ENCODE peak calls at places on chromosomes 16 and 17, in seven cellular contexts. Q is transverse colon, H is AG04450, Z is A673, T is tibial artery, L is omental fat pad, S is endodermal cell. P is an unnamed sample.

GRCh38 chr17:79255926-79256325 is 181.3 kb downstream of the ENGASE start:
- DNase-seq in Q (no peak), H (no peak), S (no peak), Z (no peak), T (no peak), L (no peak), P (no peak)

GRCh38 chr17:9907883-9908648 is 3.0 kb upstream of the RCVRN start:
- DNase-seq in Z (no peak), T (no peak), Q (no peak), S (peak; percentile 75), H (peak; percentile 15), L (no peak), P (no peak)

GRCh38 chr16:87380403-87380802 is 3.2 kb downstream of the FBXO31 start:
- DNase-seq in T (no peak), Z (no peak), H (no peak), S (no peak), Q (no peak), L (no peak), P (no peak)

GRCh38 chr17:74712756-74713155 is at the start of gene CD300LF:
- DNase-seq in Z (no peak), H (no peak), L (no peak), S (no peak), T (peak; percentile 59), Q (peak; percentile 24), P (no peak)

GRCh38 chr16:89295915-89296314 is 78.4 kb downstream of the ZNF778 start:
- DNase-seq in Z (no peak), Q (no peak), L (no peak), T (no peak), S (no peak), H (no peak), P (no peak)

GRCh38 chr16:6048017-6048416 is 950.4 kb upstream of the EEF2KMT start:
- DNase-seq in L (no peak), S (no peak), H (no peak), Q (no peak), T (no peak), Z (no peak), P (no peak)

GRCh38 chr16:405548-406506 is 4.1 kb downstream of the DECR2 start:
- DNase-seq in S (no peak), Q (no peak), T (no peak), L (no peak), H (no peak), Z (no peak), P (no peak)

GRCh38 chr17:7885357-7886226 is 3.0 kb upstream of the CHD3 start:
- DNase-seq in Z (peak; percentile 51), Q (peak; percentile 55), T (peak; percentile 45), S (peak; percentile 81), H (no peak), L (no peak), P (peak; percentile 59)

GRCh38 chr16:52050418-52050817 is 496.5 kb downstream of the TOX3 start:
- DNase-seq in T (no peak), Q (no peak), L (no peak), Z (no peak), S (no peak), H (no peak), P (no peak)

GRCh38 chr17:33192961-33193911 is 99.9 kb downstream of the ASIC2 start:
- DNase-seq in Q (no peak), L (no peak), Z (no peak), T (no peak), S (peak; percentile 70), H (no peak), P (no peak)

GRCh38 chr17:61411114-61411943 is 11.7 kb downstream of the TBX2 start:
- DNase-seq in Z (peak; percentile 74), L (no peak), S (peak; percentile 94), T (peak; percentile 54), Q (peak; percentile 60), H (no peak), P (peak; percentile 85)

GRCh38 chr17:45436161-45436560 is 3.5 kb upstream of the ARHGAP27 start:
- DNase-seq in L (no peak), Q (no peak), S (peak; percentile 66), H (no peak), T (no peak), Z (no peak), P (no peak)

GRCh38 chr17:44922746-44923470 is 7.6 kb upstream of the GFAP start:
- DNase-seq in Q (peak; percentile 3), Z (no peak), H (no peak), L (no peak), S (peak; percentile 61), T (no peak), P (peak; percentile 23)

DNA sequence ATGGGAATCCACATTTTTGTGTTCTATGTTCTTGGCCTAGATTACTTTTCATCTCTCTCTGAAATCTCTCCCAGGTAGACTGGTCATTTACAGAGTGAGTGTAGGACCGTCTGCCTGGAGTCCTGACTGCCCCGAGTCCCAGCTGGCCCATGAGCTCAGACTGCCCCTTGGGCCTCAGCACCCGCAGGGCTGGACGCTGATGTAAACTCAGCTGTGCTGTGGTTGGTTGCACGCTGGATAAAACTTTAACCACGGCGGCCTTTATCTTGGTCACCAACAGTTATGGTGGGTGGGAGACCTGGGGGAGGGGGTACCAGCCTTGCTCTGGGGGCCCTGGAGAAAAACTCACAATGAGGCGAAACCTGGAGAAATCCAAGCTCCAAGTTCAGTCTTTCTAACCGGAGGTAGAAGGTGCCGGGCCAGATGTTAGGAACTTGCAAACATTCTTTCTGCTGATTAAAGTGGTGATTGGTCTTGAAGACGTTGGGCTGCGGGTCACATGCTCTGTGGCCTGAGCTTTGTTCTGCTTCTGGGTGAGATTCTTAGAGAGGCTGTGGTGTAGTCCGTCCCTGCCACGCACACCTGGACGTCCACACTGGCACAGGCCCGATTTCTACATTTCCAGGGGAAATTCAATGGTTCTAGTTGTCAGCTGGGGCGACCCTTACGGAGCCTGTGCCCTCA is 6.9 kb downstream of the METRNL start:
- DNase-seq in S (no peak), Z (no peak), T (no peak), Q (no peak), H (no peak), L (no peak), P (no peak)
- TF ChIP-seq CTCF in S (no peak), Z (no peak), T (no peak), Q (no peak), H (no peak), L (no peak), P (no peak)

DNA sequence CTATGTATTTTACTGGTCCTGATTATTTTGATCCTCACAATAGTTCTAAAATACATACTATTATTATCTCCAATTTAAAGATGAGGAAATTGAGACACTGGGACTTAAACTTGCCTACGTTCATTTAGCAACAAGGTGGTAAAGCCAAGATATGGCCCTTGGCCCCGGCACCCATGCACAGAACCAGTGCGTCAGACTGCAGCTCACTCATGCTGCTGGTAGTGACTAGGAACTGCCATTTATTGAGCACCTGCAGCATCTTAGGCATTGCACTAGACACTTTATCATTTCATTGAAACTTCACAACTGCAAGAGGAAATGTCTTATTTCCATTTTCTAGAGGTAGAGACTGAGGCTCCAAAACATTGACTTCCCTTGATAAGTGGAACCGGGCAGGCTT is 93.3 kb downstream of the RAB11FIP4 start:
- DNase-seq in H (no peak), T (no peak), Q (no peak), S (no peak), Z (no peak), L (no peak), P (no peak)
- TF ChIP-seq CTCF in H (no peak), T (no peak), Q (no peak), S (no peak), Z (no peak), L (no peak), P (no peak)

GRCh38 chr16:49755291-49755611 is 100.7 kb downstream of the ZNF423 start:
- DNase-seq in H (peak; percentile 3), Q (no peak), Z (peak; percentile 86), T (no peak), L (no peak), S (no peak), P (no peak)
- TF ChIP-seq CTCF in H (peak; percentile 49), Q (peak; percentile 38), Z (peak; percentile 68), T (peak; percentile 38), L (no peak), S (peak; percentile 72), P (peak; percentile 75)

DNA sequence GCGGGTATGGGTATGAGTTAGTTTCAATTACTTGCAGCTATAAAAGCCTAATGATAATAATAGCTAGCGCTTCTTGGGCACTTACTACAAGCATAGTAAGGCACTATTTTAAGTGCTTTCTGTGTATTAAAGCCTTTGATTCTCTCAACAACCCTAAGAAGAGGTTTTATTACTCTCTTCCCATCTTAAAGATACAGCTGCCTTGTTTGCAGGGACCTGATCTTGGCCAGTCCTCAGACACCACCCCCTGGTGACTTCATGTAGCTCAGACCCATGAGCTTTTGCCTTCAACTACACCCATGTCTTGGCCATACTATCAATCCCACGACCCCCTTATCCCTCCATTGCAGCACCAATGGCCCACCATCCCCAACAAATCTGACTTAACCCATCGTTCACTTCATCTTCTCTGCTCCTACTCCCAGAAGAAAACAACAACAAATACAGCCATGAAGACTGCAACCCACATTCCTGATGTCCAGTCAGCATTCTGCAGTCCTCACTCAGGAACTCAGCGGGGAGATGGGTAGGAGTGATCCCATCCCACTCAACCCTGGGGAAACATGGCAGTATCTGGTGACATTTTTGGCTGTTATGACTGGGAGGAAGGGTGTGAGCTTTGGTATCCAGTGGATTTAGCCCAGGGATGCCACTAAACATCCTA is 4.2 kb downstream of the GGA2 start:
- DNase-seq in T (no peak), S (no peak), L (no peak), H (no peak), Q (no peak), Z (no peak), P (no peak)
- TF ChIP-seq CTCF in T (no peak), S (no peak), L (no peak), H (no peak), Q (no peak), Z (no peak), P (no peak)

GRCh38 chr17:52170963-52171572 is 12.6 kb upstream of the CA10 start:
- DNase-seq in Q (no peak), Z (peak; percentile 37), S (peak; percentile 88), L (no peak), H (no peak), T (no peak), P (peak; percentile 75)
- TF ChIP-seq CTCF in Q (peak; percentile 38), Z (peak; percentile 58), S (peak; percentile 91), L (no peak), H (no peak), T (no peak), P (peak; percentile 98)

GRCh38 chr16:55643161-55643970 is 12.4 kb upstream of the SLC6A2 start:
- DNase-seq in Z (no peak), L (no peak), S (peak; percentile 52), Q (peak; percentile 10), T (no peak), H (no peak), P (no peak)
- TF ChIP-seq CTCF in Z (no peak), L (no peak), S (peak; percentile 49), Q (no peak), T (no peak), H (peak; percentile 28), P (peak; percentile 43)

DNA sequence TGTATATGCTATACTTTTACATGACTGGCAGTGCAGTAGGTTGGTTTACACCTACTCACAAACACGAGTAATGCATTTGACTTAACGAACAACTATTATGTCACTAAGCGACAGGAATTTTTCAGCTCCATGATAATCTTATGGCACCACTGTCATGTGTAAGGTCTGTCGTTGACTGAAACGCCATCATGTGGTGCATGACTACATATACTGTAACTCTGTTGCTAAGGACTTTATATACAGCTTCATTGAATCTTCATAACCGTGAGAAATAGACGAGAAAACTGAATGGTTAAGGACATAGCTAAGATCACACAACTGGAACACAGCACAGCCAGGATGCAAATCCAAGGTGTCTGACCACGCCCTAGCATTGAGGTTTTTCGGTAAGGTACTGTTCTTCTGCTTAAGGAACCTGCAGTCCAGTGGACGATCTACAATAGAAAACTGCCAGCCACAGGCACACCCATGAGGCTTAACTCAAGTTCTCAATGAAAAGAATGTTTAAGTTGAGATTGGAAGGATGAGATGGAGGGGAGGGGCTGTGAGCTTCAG is 3.3 kb downstream of the CFAP20 start:
- DNase-seq in Z (no peak), H (no peak), T (no peak), Q (no peak), S (no peak), L (no peak), P (no peak)
- TF ChIP-seq CTCF in Z (no peak), H (no peak), T (no peak), Q (no peak), S (no peak), L (no peak), P (peak; percentile 5)

P was measured in BE2C.